ENCODE peak calls at places on chromosomes 2 and 18, in ten cellular contexts. L is iPS DF 6.9; A is CD8-positive, alpha-beta memory T cell; R is HuH-7.5; G is CD4-positive, alpha-beta T cell; U is GM19239; N is stimulated activated CD8-positive, alpha-beta memory T cell treated with anti-CD3 and anti-CD28 coated beads, Interleukin-15, amount 100 ng/mL, for 1 hour; K is RKO; F is upper lobe of right lung; J is HCT116. B is an unnamed sample.

GRCh38 chr2:172672999-172673726 is 62.5 kb upstream of the RAPGEF4 start:
- DNase-seq in A (no peak), U (no peak), R (no peak), F (no peak), K (no peak), J (no peak), L (no peak), N (no peak), G (no peak), B (peak)

GRCh38 chr2:223537669-223538601 is 64.2 kb downstream of the SCG2 start:
- DNase-seq in R (no peak), J (no peak), N (no peak), U (no peak), A (no peak), L (no peak), F (no peak), G (no peak), K (no peak), B (no peak)

GRCh38 chr18:3538954-3539617 is 89.1 kb downstream of the TGIF1 start:
- DNase-seq in N (no peak), F (no peak), J (no peak), L (no peak), R (no peak), A (no peak), U (no peak), G (no peak), K (no peak), B (peak)

GRCh38 chr2:45173513-45173912 is 164.3 kb upstream of the SIX2 start:
- DNase-seq in A (no peak), N (no peak), R (no peak), G (no peak), K (peak), J (peak), F (no peak), L (no peak), U (no peak), B (peak)

GRCh38 chr2:210442869-210443268 is 33.7 kb downstream of the LANCL1 start:
- DNase-seq in N (no peak), U (no peak), G (no peak), A (no peak), K (no peak), L (no peak), F (no peak), R (no peak), J (no peak), B (no peak)

GRCh38 chr2:191612496-191612895 is 65.4 kb upstream of the NABP1 start:
- DNase-seq in J (no peak), K (peak), A (no peak), F (no peak), G (no peak), R (no peak), U (no peak), N (no peak), L (no peak), B (no peak)

GRCh38 chr2:134766583-134766982 is 47.8 kb upstream of the TMEM163 start:
- DNase-seq in A (no peak), G (no peak), L (no peak), J (no peak), U (no peak), K (no peak), N (no peak), F (no peak), R (no peak), B (no peak)

GRCh38 chr18:35089382-35089781 is 48.2 kb downstream of the MAPRE2 start:
- DNase-seq in G (no peak), N (no peak), K (no peak), U (no peak), J (no peak), A (no peak), L (no peak), R (no peak), F (no peak), B (no peak)

GRCh38 chr2:18214936-18215335 is 336.5 kb downstream of the KCNS3 start:
- DNase-seq in J (no peak), N (no peak), R (no peak), A (no peak), K (no peak), U (no peak), F (no peak), L (no peak), G (no peak), B (no peak)

GRCh38 chr2:8009010-8009597 is 672.8 kb upstream of the ID2 start:
- DNase-seq in G (no peak), J (no peak), R (no peak), F (no peak), L (no peak), U (no peak), A (no peak), N (no peak), K (peak), B (no peak)

GRCh38 chr18:56326386-56327072 is 311.9 kb downstream of the TXNL1 start:
- DNase-seq in R (no peak), J (no peak), K (no peak), N (no peak), F (no peak), G (no peak), A (no peak), L (no peak), U (no peak), B (no peak)

GRCh38 chr2:41576423-41576822 is 471.4 kb upstream of the PKDCC start:
- DNase-seq in F (no peak), J (no peak), G (no peak), A (no peak), R (no peak), L (no peak), U (no peak), K (no peak), N (no peak), B (no peak)

GRCh38 chr2:143428700-143429099 is 299.5 kb downstream of the ARHGAP15 start:
- DNase-seq in J (no peak), G (no peak), A (no peak), K (peak), U (no peak), F (no peak), R (no peak), L (no peak), N (no peak), B (no peak)

GRCh38 chr2:35114765-35115164 is 1240.8 kb upstream of the CRIM1 start:
- DNase-seq in U (no peak), A (no peak), K (peak), F (no peak), N (no peak), G (no peak), L (peak), J (no peak), R (no peak), B (no peak)

GRCh38 chr18:7084766-7085080 is 32.9 kb downstream of the LAMA1 start:
- DNase-seq in K (no peak), U (no peak), L (no peak), G (no peak), F (no peak), J (no peak), R (no peak), A (no peak), N (no peak), B (no peak)

GRCh38 chr18:75253784-75254183 is 43.2 kb downstream of the TSHZ1 start:
- DNase-seq in L (no peak), F (no peak), U (no peak), J (no peak), A (no peak), R (no peak), G (no peak), N (no peak), K (no peak), B (no peak)